ENCODE peak calls at places on chromosomes 13 and 19, in four cellular contexts. E, N, X and O are unnamed samples.

GRCh38 chr19:13002389-13002898 is 7.2 kb downstream of the NFIX start:
- DNase-seq in E (no peak), X (no peak), N (no peak), O (no peak)

GRCh38 chr19:55111238-55111831 is 6.1 kb downstream of the PPP1R12C start:
- DNase-seq in X (no peak), E (no peak), N (no peak), O (no peak)

GRCh38 chr19:364496-365287 is 20.1 kb upstream of the MIER2 start:
- DNase-seq in X (no peak), E (no peak), N (no peak), O (no peak)

GRCh38 chr13:95209109-95209508 is 92.1 kb downstream of the ABCC4 start:
- DNase-seq in N (no peak), E (no peak), X (no peak), O (no peak)

GRCh38 chr19:41195675-41196497 is 2.9 kb downstream of the CYP2S1 start:
- DNase-seq in N (no peak), E (no peak), X (no peak), O (no peak)

GRCh38 chr13:111572956-111573355 is 252.5 kb downstream of the TEX29 start:
- DNase-seq in X (no peak), N (peak), E (no peak), O (no peak)

GRCh38 chr13:35475960-35476943 is at the start of gene MAB21L1:
- DNase-seq in X (peak), N (no peak), E (no peak), O (no peak)

GRCh38 chr13:50366488-50367174 is 351.4 kb downstream of the KCNRG start:
- DNase-seq in N (no peak), X (no peak), E (no peak), O (no peak)

GRCh38 chr13:28489536-28489935 is 5.4 kb downstream of the FLT1 start:
- DNase-seq in N (no peak), E (no peak), X (no peak), O (no peak)

GRCh38 chr19:1811942-1812425 is at the start of gene ATP8B3:
- DNase-seq in X (no peak), N (peak), E (no peak), O (no peak)
- TF ChIP-seq CTCF in X (no peak), N (no peak), E (no peak), O (no peak)

DNA sequence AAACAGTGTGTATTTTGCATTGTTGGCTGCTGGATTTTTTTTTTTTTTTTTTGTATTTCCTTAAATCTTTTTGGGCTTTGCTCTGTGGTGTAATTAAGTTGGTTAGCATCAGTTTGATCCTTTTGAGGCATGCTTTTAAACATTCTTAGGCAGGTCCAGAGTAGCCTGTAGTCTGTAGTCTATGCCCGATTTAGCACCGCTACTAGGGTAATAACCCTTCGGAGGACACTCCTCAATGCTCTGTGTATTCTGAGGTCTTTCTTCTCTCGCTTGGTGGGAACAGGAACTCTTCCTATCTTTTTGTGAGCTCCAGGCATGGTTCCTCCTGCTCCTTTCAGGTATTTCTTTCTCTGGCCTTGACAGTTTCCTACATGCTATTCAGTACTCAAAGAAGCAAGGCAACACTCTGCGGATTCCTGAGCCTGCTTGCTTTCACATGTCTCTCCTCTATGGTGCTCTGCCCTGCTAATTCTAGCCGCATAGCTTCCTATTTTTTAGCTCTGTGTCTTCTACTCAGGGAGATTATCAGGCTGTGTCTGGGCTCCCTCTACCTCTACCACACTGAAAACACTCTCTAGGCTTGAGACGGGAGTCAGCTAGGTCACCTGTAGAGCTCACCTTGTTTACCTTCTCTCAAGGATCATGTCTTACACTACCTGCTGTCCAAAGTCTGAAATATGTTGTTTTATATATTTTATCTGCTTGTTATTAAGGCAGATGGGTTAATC is 195.1 kb downstream of the NDFIP2 start:
- DNase-seq in N (no peak), E (no peak), X (no peak), O (no peak)
- TF ChIP-seq CTCF in N (no peak), E (no peak), X (no peak), O (peak)

GRCh38 chr19:29277107-29277506 is 64.2 kb upstream of the UQCRFS1 start:
- DNase-seq in X (no peak), E (no peak), N (no peak), O (no peak)
- TF ChIP-seq CTCF in X (no peak), E (no peak), N (no peak), O (no peak)

GRCh38 chr19:19316082-19316481 is 4.2 kb downstream of the SUGP1 start:
- DNase-seq in N (no peak), X (no peak), E (no peak), O (no peak)

GRCh38 chr19:19321143-19321577 is 531 bp downstream of the MAU2 start:
- DNase-seq in E (no peak), X (no peak), N (no peak), O (no peak)

GRCh38 chr19:19320362-19321142 is at the start of the genes MAU2 and SUGP1:
- DNase-seq in N (peak), E (peak), X (peak), O (peak)

GRCh38 chr19:19319725-19320361 is 466 bp downstream of the SUGP1 start:
- DNase-seq in N (no peak), E (no peak), X (no peak), O (no peak)

GRCh38 chr19:19315444-19315843 is 4.9 kb downstream of the SUGP1 start:
- DNase-seq in X (no peak), N (no peak), E (no peak), O (no peak)
- TF ChIP-seq CTCF in X (no peak), N (no peak), E (no peak), O (no peak)

GRCh38 chr13:32790731-32791130 is 204.5 kb downstream of the PDS5B start:
- DNase-seq in N (no peak), E (no peak), X (no peak), O (no peak)
- TF ChIP-seq CTCF in N (no peak), E (no peak), X (no peak), O (no peak)

GRCh38 chr19:16506961-16507360 is 10.8 kb downstream of the C19orf44 start:
- DNase-seq in X (no peak), N (no peak), E (no peak), O (no peak)
- TF ChIP-seq CTCF in X (no peak), N (no peak), E (no peak), O (no peak)